ENCODE peak calls at places on chromosomes 11 and 22, in seven cellular contexts. One of them, this sample, is unnamed.

GRCh38 chr11:91231226-91231625 is 993.4 kb upstream of the FAT3 start:
- DNase-seq in Calu3: no peak
- DNase-seq in nephron progenitor cell: no peak
- DNase-seq in Caco-2: no peak
- DNase-seq in GM03348: no peak
- DNase-seq in mesendoderm: no peak
- DNase-seq in Caki2: no peak
- DNase-seq in this sample: no peak

GRCh38 chr22:30460147-30460546 is 11.7 kb downstream of the SEC14L3 start:
- DNase-seq in Calu3: peak; percentile 20
- DNase-seq in nephron progenitor cell: no peak
- DNase-seq in Caco-2: no peak
- DNase-seq in GM03348: no peak
- DNase-seq in mesendoderm: no peak
- DNase-seq in Caki2: no peak
- DNase-seq in this sample: no peak

GRCh38 chr11:108220721-108221346 is 1.6 kb downstream of the NPAT start:
- DNase-seq in Calu3: no peak
- DNase-seq in nephron progenitor cell: no peak
- DNase-seq in Caco-2: no peak
- DNase-seq in GM03348: no peak
- DNase-seq in mesendoderm: peak; percentile 29
- DNase-seq in Caki2: no peak
- DNase-seq in this sample: no peak

GRCh38 chr11:134266440-134266839 is 9.7 kb upstream of the GLB1L3 start:
- DNase-seq in Calu3: no peak
- DNase-seq in nephron progenitor cell: no peak
- DNase-seq in Caco-2: peak; percentile 9
- DNase-seq in GM03348: no peak
- DNase-seq in mesendoderm: no peak
- DNase-seq in Caki2: no peak
- DNase-seq in this sample: no peak

GRCh38 chr11:119258180-119258579 is 52.0 kb downstream of the CBL start:
- DNase-seq in Calu3: no peak
- DNase-seq in nephron progenitor cell: no peak
- DNase-seq in Caco-2: no peak
- DNase-seq in GM03348: no peak
- DNase-seq in mesendoderm: peak; percentile 10
- DNase-seq in Caki2: no peak
- DNase-seq in this sample: no peak

GRCh38 chr11:104653011-104653806 is 245.1 kb downstream of the CASP12 start:
- DNase-seq in Calu3: no peak
- DNase-seq in nephron progenitor cell: no peak
- DNase-seq in Caco-2: no peak
- DNase-seq in GM03348: no peak
- DNase-seq in mesendoderm: no peak
- DNase-seq in Caki2: no peak
- DNase-seq in this sample: no peak

GRCh38 chr11:20620988-20621387 is 21.6 kb downstream of the SLC6A5 start:
- DNase-seq in Calu3: no peak
- DNase-seq in nephron progenitor cell: no peak
- DNase-seq in Caco-2: no peak
- DNase-seq in GM03348: no peak
- DNase-seq in mesendoderm: no peak
- DNase-seq in Caki2: no peak
- DNase-seq in this sample: no peak

GRCh38 chr11:71305451-71306125 is 53.2 kb upstream of the SHANK2 start:
- DNase-seq in Calu3: no peak
- DNase-seq in nephron progenitor cell: no peak
- DNase-seq in Caco-2: peak; percentile 24
- DNase-seq in GM03348: peak; percentile 1
- DNase-seq in mesendoderm: no peak
- DNase-seq in Caki2: no peak
- DNase-seq in this sample: peak; percentile 27

GRCh38 chr11:95585071-95585751 is 204.4 kb downstream of the FAM76B start:
- DNase-seq in Calu3: no peak
- DNase-seq in nephron progenitor cell: no peak
- DNase-seq in Caco-2: no peak
- DNase-seq in GM03348: no peak
- DNase-seq in mesendoderm: no peak
- DNase-seq in Caki2: no peak
- DNase-seq in this sample: no peak

GRCh38 chr22:32562396-32562795 is 87.8 kb downstream of the FBXO7 start:
- DNase-seq in Calu3: no peak
- DNase-seq in nephron progenitor cell: no peak
- DNase-seq in Caco-2: no peak
- DNase-seq in GM03348: peak; percentile 41
- DNase-seq in mesendoderm: no peak
- DNase-seq in Caki2: no peak
- DNase-seq in this sample: no peak

GRCh38 chr11:22459053-22459452 is 120.9 kb downstream of the SLC17A6 start:
- DNase-seq in Calu3: no peak
- DNase-seq in nephron progenitor cell: no peak
- DNase-seq in Caco-2: no peak
- DNase-seq in GM03348: peak; percentile 11
- DNase-seq in mesendoderm: peak; percentile 29
- DNase-seq in Caki2: no peak
- DNase-seq in this sample: no peak

GRCh38 chr11:69832561-69833413 is 13.6 kb upstream of the FGF3 start:
- DNase-seq in Calu3: no peak
- DNase-seq in nephron progenitor cell: peak; percentile 42
- DNase-seq in Caco-2: peak; percentile 35
- DNase-seq in GM03348: no peak
- DNase-seq in mesendoderm: no peak
- DNase-seq in Caki2: no peak
- DNase-seq in this sample: no peak

GRCh38 chr11:4664791-4665190 is 21.0 kb downstream of the OR51E1 start:
- DNase-seq in Calu3: no peak
- DNase-seq in nephron progenitor cell: no peak
- DNase-seq in Caco-2: no peak
- DNase-seq in GM03348: no peak
- DNase-seq in mesendoderm: no peak
- DNase-seq in Caki2: no peak
- DNase-seq in this sample: no peak

GRCh38 chr11:235180-235997 is 753 bp downstream of the SIRT3 start:
- DNase-seq in Calu3: no peak
- DNase-seq in nephron progenitor cell: no peak
- DNase-seq in Caco-2: no peak
- DNase-seq in GM03348: no peak
- DNase-seq in mesendoderm: no peak
- DNase-seq in Caki2: no peak
- DNase-seq in this sample: no peak

GRCh38 chr11:116861539-116861938 is 24.1 kb upstream of the APOA1 start:
- DNase-seq in Calu3: no peak
- DNase-seq in nephron progenitor cell: no peak
- DNase-seq in Caco-2: no peak
- DNase-seq in GM03348: peak; percentile 32
- DNase-seq in mesendoderm: no peak
- DNase-seq in Caki2: no peak
- DNase-seq in this sample: no peak

GRCh38 chr11:44116433-44116832 is 21.0 kb downstream of the EXT2 start:
- DNase-seq in Calu3: no peak
- DNase-seq in nephron progenitor cell: no peak
- DNase-seq in Caco-2: no peak
- DNase-seq in GM03348: no peak
- DNase-seq in mesendoderm: no peak
- DNase-seq in Caki2: no peak
- DNase-seq in this sample: no peak

This sample was measured in hepatic stellate cell.